ENCODE peak calls at places on chromosomes 2 and 18, in seven cellular contexts. L, H, A, U, E, B and Q are unnamed samples.

GRCh38 chr2:85810376-85811172 is 56.8 kb downstream of the ATOH8 start:
- DNase-seq in E (no peak), L (no peak), H (no peak), U (no peak), A (peak), B (no peak), Q (no peak)

GRCh38 chr2:60355849-60356261 is 197.6 kb downstream of the BCL11A start:
- DNase-seq in E (no peak), A (no peak), U (no peak), B (no peak), L (no peak), H (no peak), Q (no peak)

GRCh38 chr2:7154666-7155065 is 237.5 kb downstream of the RNF144A start:
- DNase-seq in E (no peak), H (no peak), U (no peak), A (no peak), L (no peak), B (no peak), Q (no peak)

GRCh38 chr2:197883354-197884032 is 79.1 kb downstream of the PLCL1 start:
- DNase-seq in H (peak), E (no peak), U (no peak), L (no peak), B (no peak), A (peak), Q (peak)

GRCh38 chr2:122168799-122169198 is 413.3 kb downstream of the TSN start:
- DNase-seq in A (no peak), L (peak), B (no peak), E (no peak), U (no peak), H (no peak), Q (no peak)

GRCh38 chr18:76455015-76455676 is 39.9 kb downstream of the ZNF516 start:
- DNase-seq in E (no peak), B (peak), H (no peak), U (no peak), L (no peak), A (no peak), Q (no peak)

GRCh38 chr2:54531558-54531957 is 75.4 kb downstream of the SPTBN1 start:
- DNase-seq in U (no peak), A (peak), H (peak), L (no peak), B (no peak), E (no peak), Q (peak)

GRCh38 chr18:10062292-10062940 is 148.6 kb downstream of the VAPA start:
- DNase-seq in A (peak), B (no peak), U (no peak), L (no peak), H (peak), E (no peak), Q (no peak)

GRCh38 chr2:180618570-180618969 is 361.8 kb upstream of the UBE2E3 start:
- DNase-seq in H (peak), B (no peak), A (peak), U (no peak), L (no peak), E (no peak), Q (peak)

GRCh38 chr18:35063875-35064274 is 22.7 kb downstream of the MAPRE2 start:
- DNase-seq in E (no peak), H (no peak), A (no peak), U (no peak), L (no peak), B (no peak), Q (no peak)

GRCh38 chr2:239138610-239139009 is 262.2 kb downstream of the HDAC4 start:
- DNase-seq in H (no peak), L (peak), B (no peak), U (no peak), E (no peak), A (no peak), Q (no peak)

GRCh38 chr2:183665976-183666375 is 541.7 kb downstream of the NUP35 start:
- DNase-seq in H (peak), L (no peak), E (no peak), U (no peak), A (no peak), B (no peak), Q (peak)

GRCh38 chr2:153004627-153005026 is 286.2 kb downstream of the ARL6IP6 start:
- DNase-seq in H (no peak), B (no peak), L (no peak), U (no peak), E (no peak), A (no peak), Q (no peak)

GRCh38 chr18:6370886-6371635 is 43.6 kb downstream of the L3MBTL4 start:
- DNase-seq in H (no peak), E (peak), A (no peak), L (no peak), B (no peak), U (no peak), Q (no peak)

GRCh38 chr18:31558567-31558966 is 33.1 kb upstream of the TTR start:
- DNase-seq in H (no peak), U (no peak), E (no peak), L (no peak), A (no peak), B (no peak), Q (no peak)

GRCh38 chr2:157722580-157723234 is 94.0 kb upstream of the ACVR1C start:
- DNase-seq in L (peak), A (peak), B (no peak), H (peak), E (no peak), U (no peak), Q (peak)

GRCh38 chr2:205704101-205704741 is 21.9 kb downstream of the NRP2 start:
- DNase-seq in U (no peak), L (no peak), A (peak), B (peak), H (no peak), E (no peak), Q (peak)

GRCh38 chr18:3815991-3816390 is 366.0 kb downstream of the TGIF1 start:
- DNase-seq in L (no peak), U (no peak), E (no peak), H (no peak), B (no peak), A (no peak), Q (no peak)

GRCh38 chr2:199861116-199861774 is 10.3 kb upstream of the FTCDNL1 start:
- DNase-seq in A (peak), H (peak), L (peak), E (no peak), B (no peak), U (no peak), Q (peak)

GRCh38 chr2:233565685-233566140 is 869 bp downstream of the USP40 start:
- DNase-seq in U (no peak), L (no peak), B (no peak), A (no peak), E (no peak), H (no peak), Q (no peak)

GRCh38 chr18:63262369-63263335 is 56.9 kb downstream of the BCL2 start:
- DNase-seq in A (no peak), U (no peak), H (no peak), L (no peak), E (no peak), B (no peak), Q (no peak)

GRCh38 chr2:24515841-24516240 is 24.8 kb downstream of the NCOA1 start:
- DNase-seq in U (no peak), L (peak), B (no peak), H (peak), A (no peak), E (no peak), Q (no peak)

GRCh38 chr18:46750626-46751025 is 6.2 kb downstream of the ST8SIA5 start:
- DNase-seq in E (no peak), B (no peak), H (no peak), A (no peak), U (no peak), L (no peak), Q (no peak)

GRCh38 chr18:63298393-63299015 is 21.1 kb downstream of the BCL2 start:
- DNase-seq in L (no peak), E (no peak), A (no peak), U (no peak), H (no peak), B (no peak), Q (no peak)

GRCh38 chr2:127590386-127591190 is 55.1 kb downstream of the MYO7B start:
- DNase-seq in A (no peak), H (no peak), B (no peak), L (no peak), U (no peak), E (peak), Q (no peak)

GRCh38 chr18:63213331-63213900 is 106.2 kb downstream of the BCL2 start:
- DNase-seq in H (peak), L (no peak), E (no peak), A (peak), U (no peak), B (no peak), Q (peak)

GRCh38 chr2:238505119-238505891 is 78.6 kb downstream of the ASB1 start:
- DNase-seq in A (no peak), B (peak), E (no peak), L (no peak), U (no peak), H (no peak), Q (peak)

GRCh38 chr2:74548919-74549684 is 4.6 kb downstream of the LOXL3 start:
- DNase-seq in B (no peak), A (peak), U (peak), E (peak), L (peak), H (peak), Q (peak)

GRCh38 chr2:9390151-9390850 is 33.0 kb downstream of the ITGB1BP1 start:
- DNase-seq in A (no peak), H (no peak), E (no peak), U (no peak), L (no peak), B (no peak), Q (no peak)

GRCh38 chr2:54206596-54206995 is 49.4 kb downstream of the TSPYL6 start:
- DNase-seq in A (peak), L (peak), B (no peak), H (peak), E (no peak), U (no peak), Q (peak)

GRCh38 chr2:216497808-216498366 is 757 bp upstream of the RPL37A start:
- DNase-seq in H (no peak), U (no peak), B (no peak), L (no peak), E (no peak), A (no peak), Q (no peak)

GRCh38 chr18:56639094-56639361 is 636 bp upstream of the TXNL1 start:
- DNase-seq in B (no peak), L (peak), E (no peak), U (no peak), A (no peak), H (no peak), Q (no peak)

GRCh38 chr18:69636529-69637301 is 236.0 kb downstream of the DOK6 start:
- DNase-seq in E (no peak), L (peak), A (no peak), U (no peak), H (no peak), B (no peak), Q (no peak)
- TF ChIP-seq CTCF in E (no peak), L (peak), A (peak), U (peak), H (peak), B (no peak), Q (peak)

DNA sequence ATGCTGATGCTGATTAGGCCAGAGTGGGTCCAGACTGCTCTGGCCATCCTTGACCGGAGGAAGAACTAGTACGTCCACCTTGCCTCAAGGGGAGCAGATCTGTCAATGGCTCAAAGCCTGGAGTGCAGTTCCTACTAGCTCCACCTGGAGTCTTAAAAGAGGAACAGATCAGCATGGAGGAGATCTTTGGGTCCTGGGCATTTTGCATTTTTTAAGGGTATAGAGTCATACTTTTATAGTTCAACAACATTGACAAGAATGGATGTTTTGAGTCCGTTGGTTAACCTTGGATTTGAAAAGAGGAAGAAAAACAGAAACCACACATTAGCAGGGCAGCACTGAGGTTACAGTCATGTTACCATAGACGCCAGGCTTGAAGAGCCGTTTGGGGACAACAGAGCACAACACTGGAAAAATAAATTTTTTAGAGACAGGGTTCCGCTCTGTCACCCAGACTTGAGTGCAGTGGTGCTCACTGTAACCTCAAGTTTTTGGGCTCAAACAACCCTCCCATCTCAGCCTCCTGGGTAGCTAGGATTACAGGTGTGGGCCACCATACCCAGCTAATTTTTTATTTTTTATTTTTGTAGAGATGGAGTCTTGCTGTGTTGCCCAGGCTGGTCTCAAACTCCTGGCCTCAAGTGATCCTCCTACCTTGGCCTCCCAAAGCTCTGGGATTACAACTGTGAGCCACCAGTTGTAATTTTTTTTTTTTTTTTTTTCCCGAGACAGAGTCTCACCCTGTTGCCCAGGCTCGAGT is 78.5 kb downstream of the PRKCE start:
- DNase-seq in U (no peak), H (no peak), E (no peak), A (no peak), B (peak), L (peak), Q (no peak)
- TF ChIP-seq CTCF in U (peak), H (peak), E (peak), A (no peak), B (peak), L (peak), Q (peak)

DNA sequence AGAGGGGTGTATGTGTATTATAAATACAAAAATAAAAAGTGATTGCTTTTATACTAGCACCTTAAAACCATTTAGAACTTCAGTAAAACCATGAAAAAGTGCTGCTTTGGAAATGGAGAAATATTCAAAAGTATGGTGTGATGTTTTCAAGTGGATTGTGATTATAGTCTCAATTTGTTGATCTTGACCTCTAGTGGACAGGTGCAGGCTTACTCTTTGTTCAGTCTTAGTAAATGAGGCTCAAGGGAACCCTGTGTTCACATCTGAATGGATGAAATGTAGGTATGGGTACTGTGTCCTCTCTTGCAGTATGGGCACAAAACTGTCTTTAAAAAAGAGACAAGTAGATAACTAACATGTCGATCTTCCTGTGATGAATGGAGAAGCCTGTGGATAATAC is 145.8 kb downstream of the MCFD2 start:
- DNase-seq in B (no peak), U (no peak), E (no peak), L (peak), H (no peak), A (no peak), Q (no peak)
- TF ChIP-seq CTCF in B (no peak), U (peak), E (peak), L (peak), H (peak), A (peak), Q (peak)

GRCh38 chr2:230983566-230983965 is 12.4 kb upstream of the SPATA3 start:
- DNase-seq in B (no peak), A (no peak), U (no peak), L (no peak), E (no peak), H (no peak), Q (no peak)
- TF ChIP-seq CTCF in B (no peak), A (no peak), U (no peak), L (no peak), E (no peak), H (no peak), Q (no peak)

DNA sequence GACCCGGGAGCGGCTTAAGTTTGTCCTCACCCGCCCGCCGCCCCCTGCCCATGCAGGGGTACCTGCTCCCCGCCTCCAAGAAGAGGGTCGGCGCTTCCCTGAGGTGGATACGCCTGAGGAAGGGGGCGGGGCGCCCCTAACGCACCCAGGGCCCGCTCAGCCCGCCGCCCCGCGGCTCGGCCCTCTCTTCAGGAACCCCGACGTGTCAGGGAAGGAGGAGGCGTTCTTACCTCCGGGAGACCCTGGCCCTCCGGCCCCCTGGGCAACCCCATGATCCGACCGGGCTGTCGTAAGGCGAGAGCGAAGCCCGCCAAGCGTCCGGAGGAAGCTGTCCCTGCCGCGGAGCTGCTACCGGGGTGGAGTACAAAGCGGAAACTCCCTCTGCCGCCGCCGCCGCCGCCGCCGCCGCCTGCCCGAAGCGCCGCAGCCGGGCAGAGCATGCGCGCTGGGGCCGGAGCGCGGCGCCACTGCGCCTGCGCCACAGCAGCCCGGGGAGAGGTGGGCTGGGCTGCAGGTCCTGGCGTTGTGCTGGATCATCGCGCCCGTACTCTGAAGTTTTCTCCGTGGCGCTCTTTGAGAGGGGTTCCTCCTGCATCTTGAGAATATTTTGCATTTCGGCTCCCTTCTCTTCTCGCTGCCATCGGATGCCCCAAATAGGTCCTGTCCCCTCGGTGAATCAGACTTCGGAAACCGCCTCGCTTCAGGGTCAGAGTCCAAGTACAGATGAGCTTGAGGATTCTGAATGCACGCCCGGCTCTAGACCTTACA is at the start of gene CCDC93:
- DNase-seq in E (peak), L (peak), B (peak), U (peak), A (peak), H (peak), Q (peak)
- TF ChIP-seq CTCF in E (no peak), L (no peak), B (no peak), U (no peak), A (no peak), H (no peak), Q (no peak)

GRCh38 chr2:172928754-172929153 is 146.9 kb upstream of the MAP3K20 start:
- DNase-seq in A (peak), L (no peak), E (no peak), H (peak), U (no peak), B (no peak), Q (peak)
- TF ChIP-seq CTCF in A (no peak), L (no peak), E (no peak), H (no peak), U (no peak), B (no peak), Q (no peak)

GRCh38 chr2:109208071-109208950 is 79.3 kb downstream of the SH3RF3 start:
- DNase-seq in L (peak), E (peak), H (no peak), U (no peak), A (peak), B (no peak), Q (peak)
- TF ChIP-seq CTCF in L (peak), E (peak), H (no peak), U (no peak), A (no peak), B (no peak), Q (peak)

GRCh38 chr2:160407393-160408204 is 86.0 kb downstream of the RBMS1 start:
- DNase-seq in L (peak), E (peak), A (peak), H (peak), B (peak), U (peak), Q (no peak)
- TF ChIP-seq CTCF in L (no peak), E (no peak), A (no peak), H (no peak), B (no peak), U (no peak), Q (no peak)

GRCh38 chr2:201151127-201152074 is 31.5 kb upstream of the CASP10 start:
- DNase-seq in E (no peak), L (no peak), H (peak), A (peak), B (no peak), U (no peak), Q (peak)
- TF ChIP-seq CTCF in E (no peak), L (no peak), H (no peak), A (no peak), B (no peak), U (no peak), Q (no peak)